ENCODE peak calls at places on chromosomes 13 and 19, in four cellular contexts. U, C, B and E are unnamed samples.

GRCh38 chr13:36082396-36082795 is 48.8 kb downstream of the DCLK1 start:
- DNase-seq in B (no peak), U (no peak), C (no peak), E (no peak)

GRCh38 chr19:50759886-50760285 is 10.4 kb upstream of the GPR32 start:
- DNase-seq in B (no peak), C (no peak), U (no peak), E (peak)

GRCh38 chr19:7926727-7927604 is 1.0 kb upstream of the CTXN1 start:
- DNase-seq in B (no peak), U (no peak), C (no peak), E (no peak)

GRCh38 chr19:54218259-54218658 is 4.5 kb downstream of the LILRB3 start:
- DNase-seq in C (no peak), U (no peak), B (no peak), E (no peak)

GRCh38 chr19:53034054-53034453 is 10.5 kb upstream of the ERVV-2 start:
- DNase-seq in C (no peak), B (no peak), U (no peak), E (no peak)

GRCh38 chr13:44218501-44219240 is 155.0 kb upstream of the SERP2 start:
- DNase-seq in B (no peak), U (no peak), C (no peak), E (no peak)

GRCh38 chr13:107438251-107438650 is 777.1 kb downstream of the LIG4 start:
- DNase-seq in U (no peak), B (no peak), C (no peak), E (no peak)

GRCh38 chr19:15404780-15405211 is 14.0 kb downstream of the AKAP8L start:
- DNase-seq in C (no peak), U (no peak), B (no peak), E (no peak)

GRCh38 chr19:45682117-45682516 is 9.6 kb downstream of the SNRPD2 start:
- DNase-seq in B (no peak), C (no peak), U (no peak), E (no peak)

GRCh38 chr13:43874512-43875092 is 4.9 kb downstream of the CCDC122 start:
- DNase-seq in C (peak), B (no peak), U (no peak), E (peak)

GRCh38 chr13:23504188-23504587 is 66.0 kb upstream of the TNFRSF19 start:
- DNase-seq in B (no peak), U (no peak), C (no peak), E (peak)

GRCh38 chr13:22061371-22061805 is 390.5 kb downstream of the FGF9 start:
- DNase-seq in B (peak), C (no peak), U (no peak), E (no peak)

GRCh38 chr13:58056411-58056810 is 424.9 kb downstream of the PCDH17 start:
- DNase-seq in U (no peak), C (no peak), B (no peak), E (no peak)

GRCh38 chr19:57583521-57584416 is at the start of gene ZIK1:
- DNase-seq in U (peak), B (peak), C (peak), E (peak)

GRCh38 chr19:3670258-3670795 is 29.9 kb downstream of the PIP5K1C start:
- DNase-seq in B (no peak), U (peak), C (peak), E (peak)

GRCh38 chr13:44865722-44866484 is 123.4 kb downstream of the NUFIP1 start:
- DNase-seq in C (no peak), U (no peak), B (no peak), E (no peak)

GRCh38 chr13:80133631-80134083 is 207.3 kb downstream of the SPRY2 start:
- DNase-seq in C (no peak), U (no peak), B (no peak), E (no peak)